ENCODE peak calls at places on chromosome X, in five cellular contexts. A, X, F, V and N are unnamed samples.
A peak's percentile ranks its signal among the peaks of the same experiment; 100 is the strongest.

GRCh38 chrX:129823523-129823922 is 20.2 kb downstream of the ZDHHC9 start:
- DNase-seq in A (no peak), X (no peak), F (no peak), V (no peak), N (no peak)

GRCh38 chrX:130091976-130092522 is 18.2 kb downstream of the ELF4 start:
- DNase-seq in A (no peak), X (no peak), F (no peak), V (peak; percentile 69), N (no peak)

GRCh38 chrX:55794420-55794819 is 76.9 kb downstream of the RRAGB start:
- DNase-seq in A (no peak), X (no peak), F (no peak), V (no peak), N (no peak)

GRCh38 chrX:78595901-78596502 is 63.1 kb downstream of the RTL3 start:
- DNase-seq in A (no peak), X (no peak), F (no peak), V (no peak), N (no peak)

GRCh38 chrX:40154229-40154852 is 56.6 kb upstream of the BCOR start:
- DNase-seq in A (peak; percentile 53), X (peak; percentile 85), F (no peak), V (no peak), N (peak; percentile 76)

GRCh38 chrX:100512471-100512870 is 72.3 kb upstream of the TNMD start:
- DNase-seq in A (no peak), X (no peak), F (no peak), V (no peak), N (no peak)

GRCh38 chrX:73577368-73577767 is 14.4 kb downstream of the CHIC1 start:
- DNase-seq in A (peak; percentile 5), X (no peak), F (no peak), V (no peak), N (no peak)

GRCh38 chrX:153643431-153644351 is 3.3 kb upstream of the DUSP9 start:
- DNase-seq in A (no peak), X (no peak), F (no peak), V (no peak), N (no peak)